ENCODE peak calls at places on chromosomes 2 and 18, in ten cellular contexts. J, F, K, X, M, A, E, Z, O and Y are unnamed samples.

GRCh38 chr18:27400001-27400400 is 214.9 kb upstream of the CHST9 start:
- DNase-seq in Z (no peak), F (no peak), A (no peak), K (no peak), M (no peak), E (peak), X (peak), O (no peak), J (no peak), Y (no peak)

GRCh38 chr2:10448208-10448645 is at the start of gene ODC1:
- DNase-seq in O (peak), J (peak), Z (peak), K (peak), M (peak), X (peak), A (peak), F (peak), E (peak), Y (peak)

GRCh38 chr2:45709137-45709536 is 57.7 kb downstream of the PRKCE start:
- DNase-seq in X (no peak), F (no peak), M (no peak), J (no peak), A (no peak), E (no peak), O (no peak), Z (peak), K (no peak), Y (no peak)

GRCh38 chr18:45218436-45218835 is 396.8 kb upstream of the SLC14A2 start:
- DNase-seq in Z (no peak), F (no peak), M (no peak), O (no peak), A (no peak), E (no peak), X (no peak), K (no peak), J (no peak), Y (no peak)

GRCh38 chr2:144211826-144212225 is 308.1 kb downstream of the ZEB2 start:
- DNase-seq in Z (no peak), F (no peak), A (no peak), X (no peak), O (no peak), J (no peak), M (no peak), K (no peak), E (no peak), Y (peak)

GRCh38 chr2:114027437-114027836 is 137.5 kb downstream of the ACTR3 start:
- DNase-seq in X (peak), J (no peak), A (no peak), M (no peak), Z (no peak), E (no peak), O (no peak), F (no peak), K (no peak), Y (no peak)

GRCh38 chr2:175490306-175490705 is 308.8 kb upstream of the ATP5MC3 start:
- DNase-seq in A (no peak), E (no peak), J (no peak), O (no peak), F (no peak), K (no peak), Z (no peak), X (no peak), M (no peak), Y (no peak)

GRCh38 chr2:17962874-17963273 is 84.4 kb downstream of the KCNS3 start:
- DNase-seq in K (no peak), J (no peak), M (no peak), A (no peak), X (no peak), O (no peak), E (peak), Z (no peak), F (no peak), Y (no peak)